ENCODE peak calls at places on chromosomes 12 and 14, in four cellular contexts. D is CD4-positive, alpha-beta memory T cell; F is mammary epithelial cell; E is A549. W is an unnamed sample. For H3K4me1, the result is how much of the 10 kb centered on the place peaks cover.

GRCh38 chr14:22448905-22449611 is 140.0 kb downstream of the DAD1 start:
- DNase-seq in E (no peak), D (no peak), F (peak), W (no peak)

GRCh38 chr14:55105991-55106390 is 23.1 kb upstream of the LGALS3 start:
- DNase-seq in E (no peak), F (no peak), D (no peak), W (no peak)

GRCh38 chr12:127005406-127005805 is 1261.6 kb upstream of the TMEM132C start:
- DNase-seq in E (no peak), D (no peak), F (no peak), W (no peak)

GRCh38 chr12:49020441-49020840 is 1.9 kb upstream of the PRKAG1 start:
- DNase-seq in E (no peak), F (no peak), D (no peak), W (peak)

GRCh38 chr12:91533366-91533765 is 350.7 kb upstream of the DCN start:
- DNase-seq in E (no peak), F (no peak), D (no peak), W (no peak)

GRCh38 chr14:41668346-41668745 is 61.7 kb downstream of the LRFN5 start:
- DNase-seq in E (no peak), D (no peak), F (no peak), W (no peak)

GRCh38 chr12:126747530-126748149 is 1519.3 kb upstream of the TMEM132C start:
- DNase-seq in D (peak), F (no peak), E (peak), W (no peak)

GRCh38 chr12:110199360-110200123 is 75.4 kb downstream of the IFT81 start:
- DNase-seq in F (peak), E (peak), D (no peak), W (no peak)

GRCh38 chr12:100398307-100398706 is 41.4 kb downstream of the SLC17A8 start:
- DNase-seq in F (no peak), E (no peak), D (no peak), W (no peak)

GRCh38 chr12:89355243-89356068 is 3.2 kb upstream of the DUSP6 start:
- DNase-seq in E (no peak), D (no peak), F (peak), W (no peak)

GRCh38 chr12:105580841-105581352 is 250.4 kb downstream of the C12orf75 start:
- DNase-seq in F (no peak), D (no peak), E (no peak), W (no peak)

GRCh38 chr12:13573698-13574321 is 377.3 kb downstream of the EMP1 start:
- DNase-seq in E (peak), D (no peak), F (peak), W (no peak)

GRCh38 chr14:72736791-72737559 is 156.9 kb downstream of the DPF3 start:
- DNase-seq in D (no peak), F (no peak), E (no peak), W (no peak)

GRCh38 chr14:67773844-67774377 is 42.5 kb downstream of the ZFYVE26 start:
- DNase-seq in E (no peak), D (no peak), F (no peak), W (no peak)

GRCh38 chr14:94045563-94046345 is 19.6 kb downstream of the OTUB2 start:
- DNase-seq in D (no peak), F (no peak), E (no peak), W (no peak)

GRCh38 chr12:43740511-43741100 is 18.0 kb downstream of the PUS7L start:
- DNase-seq in E (no peak), D (no peak), F (no peak), W (no peak)

GRCh38 chr12:89183985-89184435 is 168.3 kb downstream of the DUSP6 start:
- DNase-seq in F (peak), E (peak), D (no peak), W (no peak)

GRCh38 chr12:84994436-84994835 is 41.6 kb downstream of the TSPAN19 start:
- DNase-seq in F (no peak), D (peak), E (no peak), W (no peak)

GRCh38 chr12:112716099-112717093 is 75.2 kb upstream of the RPH3A start:
- DNase-seq in E (peak), F (peak), D (no peak), W (no peak)

GRCh38 chr12:102120564-102120873 is 536 bp downstream of the PARPBP start:
- DNase-seq in F (no peak), E (no peak), D (no peak), W (no peak)

GRCh38 chr12:26273811-26274210 is 78.4 kb downstream of the SSPN start:
- DNase-seq in D (no peak), F (no peak), E (no peak), W (no peak)

GRCh38 chr12:62542814-62543213 is 76.2 kb downstream of the MON2 start:
- DNase-seq in F (no peak), D (no peak), E (no peak), W (no peak)

GRCh38 chr12:108810636-108811035 is 46.7 kb downstream of the SSH1 start:
- DNase-seq in F (no peak), D (no peak), E (no peak), W (no peak)

GRCh38 chr12:10721654-10722501 is 1.2 kb downstream of the YBX3 start:
- DNase-seq in E (peak), D (peak), F (peak), W (peak)

GRCh38 chr12:54215990-54216579 is 27.3 kb upstream of the SMUG1 start:
- DNase-seq in D (peak), E (peak), F (no peak), W (peak)

GRCh38 chr14:68585690-68586089 is 207.2 kb downstream of the ZFP36L1 start:
- DNase-seq in D (no peak), E (no peak), F (no peak), W (no peak)

GRCh38 chr12:47408171-47408871 is 297.5 kb downstream of the RPAP3 start:
- DNase-seq in F (peak), D (peak), E (peak), W (peak)

GRCh38 chr14:103507751-103508150 is 14.9 kb downstream of the CKB start:
- DNase-seq in F (no peak), E (no peak), D (no peak), W (no peak)
- H3K27ac ChIP-seq in F (no peak), E (no peak), D (no peak), W (no peak)

DNA sequence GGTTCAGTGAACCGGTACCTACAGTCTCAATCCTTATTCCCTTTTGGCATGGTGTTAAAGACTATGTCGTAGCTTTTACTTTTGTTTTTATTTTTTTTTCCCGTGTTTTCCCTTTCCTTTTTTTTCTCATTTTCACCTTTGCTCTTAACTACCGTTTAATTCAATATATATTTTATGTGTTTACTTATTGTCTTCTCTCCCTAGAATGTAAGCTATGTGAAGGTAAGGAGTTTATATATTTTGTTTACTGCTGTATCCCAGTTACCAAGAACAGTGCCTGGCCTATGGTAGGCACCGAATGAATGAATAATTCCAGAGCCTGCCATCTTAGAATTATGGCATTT is 261 bp upstream of the MLH3 start:
- DNase-seq in F (no peak), D (no peak), E (no peak), W (no peak)
- H3K4me1 ChIP-seq in F (under half), D (under half), E (under half), W (under half)

DNA sequence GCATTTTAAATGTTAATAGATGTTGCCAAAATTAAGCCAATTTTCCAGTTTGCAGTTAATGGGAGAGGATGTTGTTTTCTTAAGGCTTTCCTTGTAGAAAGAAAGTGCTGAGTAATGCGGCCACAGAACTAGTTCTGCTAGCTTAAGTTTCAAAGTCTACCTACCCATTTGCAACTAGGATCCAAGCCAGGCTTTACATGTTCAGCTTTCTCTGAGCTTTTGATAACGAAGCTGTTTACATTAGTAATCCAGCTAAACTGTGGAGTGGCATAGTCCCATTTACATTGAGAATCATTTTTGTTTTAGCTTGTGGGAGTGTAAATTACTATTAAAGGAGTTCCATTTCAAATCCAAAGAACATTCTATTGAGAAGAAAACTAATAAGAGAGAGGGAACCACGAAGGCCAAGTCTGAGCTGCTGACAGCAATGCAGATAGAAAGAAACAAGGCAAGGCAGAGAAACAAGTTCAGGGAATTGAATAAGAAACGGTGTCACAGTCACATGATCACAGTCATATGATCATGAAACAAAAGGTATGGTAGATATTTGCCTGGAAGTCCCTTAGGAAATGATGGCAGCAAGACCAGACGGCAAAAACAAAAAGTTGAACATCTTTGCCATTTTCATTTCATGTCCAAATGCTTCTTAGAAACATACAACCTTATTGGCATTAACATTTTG is 274.9 kb downstream of the PAWR start:
- DNase-seq in D (no peak), E (peak), F (peak), W (no peak)
- H3K27ac ChIP-seq in D (no peak), E (peak), F (peak), W (no peak)

DNA sequence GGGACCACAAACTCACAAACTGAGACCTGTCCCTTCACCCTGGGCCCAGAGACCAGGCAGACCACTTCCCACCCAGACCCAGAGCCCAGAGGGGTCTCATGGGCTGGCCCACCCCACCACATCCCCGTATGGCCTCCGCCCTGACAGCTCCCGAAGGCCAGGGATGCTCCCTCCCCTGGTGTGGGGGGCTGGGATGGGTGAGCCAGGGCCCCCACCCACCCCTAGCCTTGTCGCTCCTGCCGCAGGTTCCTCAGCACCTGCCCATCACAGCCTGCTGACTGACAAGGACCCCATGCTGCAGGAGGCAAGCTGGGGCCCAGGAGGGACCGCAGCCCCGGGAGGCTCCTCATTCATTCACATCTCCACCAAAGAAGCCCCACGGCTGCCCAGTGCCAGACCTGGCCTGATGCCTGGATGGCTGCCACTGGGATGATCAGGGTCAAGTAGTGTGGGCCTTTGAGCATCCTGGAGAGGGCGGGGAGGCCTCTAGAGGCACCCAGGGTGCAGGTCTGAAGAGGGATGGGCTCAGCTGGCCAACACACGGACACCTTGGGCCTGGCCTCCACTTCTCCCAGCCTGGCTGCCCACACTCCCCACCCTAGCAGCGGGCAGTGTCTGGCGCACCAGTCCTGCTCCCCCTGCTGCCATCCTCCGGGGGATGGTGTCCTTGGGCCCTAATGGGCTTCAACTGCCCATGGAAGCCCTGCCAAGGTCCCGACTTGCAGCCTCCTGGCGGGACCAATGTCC is 24.7 kb upstream of the GPR132 start:
- DNase-seq in E (peak), D (no peak), F (no peak), W (no peak)
- H3K4me1 ChIP-seq in E (half or more), D (under half), F (half or more), W (under half)

DNA sequence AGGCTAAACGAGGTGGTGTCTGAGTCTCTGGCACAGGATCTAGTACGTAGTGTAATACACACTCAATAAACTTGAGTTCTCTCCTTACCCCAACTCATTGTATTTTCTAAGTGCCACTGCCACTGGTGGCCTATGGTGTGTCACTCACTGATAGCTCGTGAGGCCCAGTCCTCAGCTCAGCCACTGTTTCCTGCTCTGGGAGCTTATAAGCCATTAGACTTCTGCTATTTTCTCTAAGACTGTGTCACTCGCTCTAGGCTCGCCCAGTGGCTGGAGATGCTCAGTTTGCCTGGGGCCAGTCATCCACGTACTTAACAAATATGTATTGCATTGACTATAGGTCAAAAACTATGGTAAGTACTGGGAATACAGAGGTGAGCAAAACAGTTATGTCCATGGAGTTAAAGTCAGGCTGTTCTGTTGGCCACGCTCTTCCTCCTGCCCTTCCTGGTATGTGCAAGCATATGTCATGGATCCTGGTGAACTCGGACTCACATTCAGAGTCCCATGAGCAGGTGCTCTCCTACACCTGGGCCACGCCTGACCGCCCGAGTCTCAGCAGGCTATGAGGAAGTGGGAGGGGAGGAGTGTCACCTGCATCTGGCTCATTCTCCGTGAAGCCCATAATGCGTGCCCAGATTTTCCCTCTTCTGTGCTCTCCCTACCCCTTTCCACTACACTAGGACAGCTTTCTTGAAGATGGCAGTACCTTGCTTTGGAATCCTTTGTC is 41.6 kb downstream of the DEGS2 start:
- DNase-seq in D (no peak), E (no peak), F (no peak), W (no peak)
- H3K27ac ChIP-seq in D (no peak), E (no peak), F (no peak), W (no peak)

W was measured in CD8-positive, alpha-beta memory T cell.